ENCODE peak calls at places on chromosomes 6 and 20, in four cellular contexts. C is hepatocyte, X is GM23248, T is endothelial cell of umbilical vein. H is an unnamed sample. For H3K9me3, the result is how much of the 10 kb centered on the place peaks cover.

GRCh38 chr6:95545691-95546090 is 31.6 kb upstream of the MANEA start:
- DNase-seq in X (no peak), C (no peak), T (no peak), H (no peak)

GRCh38 chr6:40754481-40755045 is 167.4 kb upstream of the LRFN2 start:
- DNase-seq in X (no peak), T (no peak), C (no peak), H (no peak)

GRCh38 chr6:14706378-14706929 is 539.4 kb upstream of the JARID2 start:
- DNase-seq in X (peak), C (peak), T (no peak), H (no peak)

GRCh38 chr6:127950566-127951141 is 49.8 kb upstream of the THEMIS start:
- DNase-seq in X (no peak), C (no peak), T (no peak), H (no peak)

GRCh38 chr6:37099442-37099841 is 70.5 kb upstream of the PIM1 start:
- DNase-seq in C (no peak), X (peak), T (no peak), H (no peak)

GRCh38 chr6:137708481-137708880 is 158.6 kb upstream of the TNFAIP3 start:
- DNase-seq in C (no peak), T (no peak), X (no peak), H (no peak)

GRCh38 chr20:53981752-53982437 is 88.5 kb downstream of the BCAS1 start:
- DNase-seq in T (no peak), C (no peak), X (peak), H (no peak)

GRCh38 chr6:43575105-43575771 is 600 bp downstream of the XPO5 start:
- DNase-seq in X (peak), C (peak), T (peak), H (no peak)

GRCh38 chr6:150142657-150143501 is at the start of gene PPP1R14C:
- DNase-seq in C (peak), T (no peak), X (peak), H (no peak)

GRCh38 chr20:38001173-38001875 is 31.9 kb downstream of the TTI1 start:
- DNase-seq in X (peak), C (peak), T (peak), H (no peak)

GRCh38 chr20:1569417-1569861 is 11.9 kb upstream of the SIRPD start:
- DNase-seq in X (peak), C (peak), T (peak), H (no peak)

GRCh38 chr20:47296950-47297349 is 59.5 kb downstream of the ZMYND8 start:
- DNase-seq in X (peak), T (no peak), C (no peak), H (no peak)

GRCh38 chr6:33170176-33171095 is 21.8 kb downstream of the COL11A2 start:
- DNase-seq in C (no peak), X (peak), T (no peak), H (no peak)

GRCh38 chr6:134240664-134241431 is 77.1 kb downstream of the SGK1 start:
- DNase-seq in T (no peak), C (no peak), X (no peak), H (peak)

GRCh38 chr6:144466716-144467115 is 181.6 kb downstream of the UTRN start:
- DNase-seq in X (no peak), C (no peak), T (no peak), H (no peak)

GRCh38 chr6:14324042-14324441 is 206.5 kb downstream of the CD83 start:
- DNase-seq in X (peak), T (no peak), C (no peak), H (no peak)

GRCh38 chr6:134316733-134317431 is 1.0 kb downstream of the SGK1 start:
- DNase-seq in X (no peak), T (no peak), C (no peak), H (no peak)

GRCh38 chr20:20744170-20744725 is 31.8 kb upstream of the RALGAPA2 start:
- DNase-seq in X (no peak), C (no peak), T (no peak), H (no peak)

GRCh38 chr6:84504025-84504424 is 260.4 kb downstream of the TBX18 start:
- DNase-seq in X (no peak), T (no peak), C (no peak), H (no peak)

GRCh38 chr6:43838276-43839036 is 68.4 kb downstream of the VEGFA start:
- DNase-seq in T (peak), C (peak), X (peak), H (peak)

GRCh38 chr6:43016166-43016915 is 2.3 kb downstream of the KLHDC3 start:
- DNase-seq in T (no peak), X (no peak), C (no peak), H (no peak)

GRCh38 chr6:40037271-40037670 is 103.0 kb upstream of the MOCS1 start:
- DNase-seq in C (no peak), X (no peak), T (no peak), H (no peak)

GRCh38 chr20:22826306-22827230 is 208.5 kb upstream of the SSTR4 start:
- DNase-seq in T (no peak), X (no peak), C (no peak), H (no peak)

GRCh38 chr20:54156522-54156921 is 17.3 kb downstream of the CYP24A1 start:
- DNase-seq in T (no peak), X (no peak), C (no peak), H (no peak)

GRCh38 chr20:43726811-43727338 is at the start of gene GTSF1L:
- DNase-seq in X (peak), C (no peak), T (peak), H (no peak)

GRCh38 chr20:57440678-57441509 is 49.7 kb downstream of the RBM38 start:
- DNase-seq in X (peak), C (peak), T (no peak), H (no peak)

GRCh38 chr6:37779111-37779800 is 40.3 kb upstream of the ZFAND3 start:
- DNase-seq in T (no peak), C (no peak), X (peak), H (no peak)

GRCh38 chr6:165628955-165629354 is 34.1 kb downstream of the PDE10A start:
- DNase-seq in X (no peak), C (no peak), T (no peak), H (no peak)

GRCh38 chr6:170288091-170288631 is 2.7 kb downstream of the DLL1 start:
- DNase-seq in C (no peak), X (no peak), T (no peak), H (no peak)

GRCh38 chr6:29530671-29531310 is 28.7 kb downstream of the UBD start:
- DNase-seq in X (no peak), C (no peak), T (no peak), H (no peak)

GRCh38 chr6:28402197-28402596 is 2.6 kb upstream of the ZSCAN12 start:
- DNase-seq in C (no peak), T (no peak), X (no peak), H (no peak)

GRCh38 chr20:34673411-34673810 is 3.5 kb downstream of the PIGU start:
- DNase-seq in X (no peak), C (no peak), T (no peak), H (no peak)

GRCh38 chr6:134029495-134030455 is 22.6 kb downstream of the SLC2A12 start:
- DNase-seq in X (peak), C (no peak), T (peak), H (no peak)

GRCh38 chr6:125197795-125198269 is 44.3 kb downstream of the TPD52L1 start:
- DNase-seq in T (peak), C (peak), X (peak), H (no peak)

GRCh38 chr20:17822039-17822438 is 122.3 kb downstream of the BANF2 start:
- DNase-seq in C (peak), X (no peak), T (no peak), H (no peak)

GRCh38 chr6:6703720-6704422 is 115.4 kb downstream of the LY86 start:
- DNase-seq in T (no peak), X (no peak), C (no peak), H (no peak)

GRCh38 chr6:35552285-35552917 is 39.7 kb upstream of the TULP1 start:
- DNase-seq in C (peak), T (peak), X (peak), H (peak)

GRCh38 chr20:49287555-49288249 is 9.8 kb upstream of the ZNFX1 start:
- DNase-seq in T (peak), C (no peak), X (peak), H (no peak)

GRCh38 chr20:49286689-49287551 is 9.1 kb upstream of the ZNFX1 start:
- DNase-seq in T (no peak), C (peak), X (peak), H (no peak)

GRCh38 chr20:49284818-49285217 is 7.0 kb upstream of the ZNFX1 start:
- DNase-seq in T (no peak), C (no peak), X (no peak), H (no peak)

GRCh38 chr20:49285233-49285668 is 7.4 kb upstream of the ZNFX1 start:
- DNase-seq in C (no peak), T (no peak), X (no peak), H (no peak)

DNA sequence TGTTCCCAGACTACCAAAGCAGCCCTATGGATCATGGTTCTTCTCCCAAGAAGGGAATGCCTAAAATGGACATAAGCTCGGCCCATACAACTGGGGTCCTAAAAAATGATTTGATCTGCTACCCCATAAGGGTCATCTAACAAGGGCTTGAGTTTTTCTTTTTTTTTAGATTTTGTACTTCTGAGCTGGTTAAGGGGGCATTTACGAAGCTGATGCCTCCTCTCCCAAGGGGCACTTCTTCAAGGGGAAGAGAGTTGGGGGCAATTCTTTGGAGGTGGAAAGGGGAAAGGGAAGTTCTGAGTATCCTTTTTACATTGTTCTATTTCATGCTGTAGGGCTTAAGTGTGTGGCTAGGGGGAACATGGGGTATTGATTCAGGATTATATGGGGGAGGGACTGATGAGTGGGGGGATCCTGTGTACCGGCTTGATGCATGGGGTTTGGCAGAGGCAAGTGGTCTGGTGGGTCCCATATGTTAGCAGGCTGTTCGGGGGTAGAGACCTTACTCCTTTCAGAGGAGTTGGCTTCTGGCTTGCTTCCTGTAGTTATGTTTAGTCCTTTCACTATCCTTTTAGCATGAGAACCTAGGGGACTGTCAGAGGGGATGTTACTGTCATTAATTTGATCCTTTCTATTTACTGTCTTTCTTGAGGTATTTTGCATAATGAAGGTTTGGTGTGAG is 8.1 kb upstream of the ZNFX1 start:
- DNase-seq in C (no peak), T (no peak), X (no peak), H (no peak)
- H3K9me3 ChIP-seq in C (under half), T (under half), X (under half), H (half or more)

GRCh38 chr20:46031701-46032254 is 2.8 kb downstream of the SLC12A5 start:
- DNase-seq in X (peak), T (no peak), C (no peak), H (no peak)
- TF ChIP-seq EZH2 in X (no peak), T (peak), C (no peak), H (no peak)

GRCh38 chr6:1487239-1487638 is 97.9 kb downstream of the FOXF2 start:
- DNase-seq in T (no peak), X (no peak), C (no peak), H (no peak)
- H3K9me3 ChIP-seq in T (under half), X (under half), C (under half), H (under half)

DNA sequence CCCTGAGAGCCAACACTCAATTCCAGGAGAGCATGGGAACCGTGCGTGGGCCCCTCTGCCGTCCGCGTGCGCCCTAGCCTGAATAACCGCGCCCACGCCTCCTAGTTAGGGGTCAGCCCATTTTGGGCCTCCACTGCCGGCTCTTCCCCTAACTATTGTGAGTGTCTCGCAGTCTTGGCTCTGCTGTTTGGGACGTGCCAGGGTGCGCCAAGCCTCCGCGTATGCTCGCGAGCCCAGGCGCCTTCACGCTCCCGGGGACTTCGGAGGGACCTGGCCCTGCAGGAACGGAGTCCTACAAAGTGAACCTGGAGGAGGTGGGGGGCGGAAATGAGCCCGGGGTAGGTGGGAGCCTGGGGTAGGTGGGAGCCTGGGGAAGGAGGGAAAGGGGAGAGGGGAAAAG is 813 bp upstream of the GCM2 start:
- DNase-seq in T (no peak), C (peak), X (no peak), H (no peak)
- TF ChIP-seq EZH2 in T (peak), C (no peak), X (no peak), H (no peak)

DNA sequence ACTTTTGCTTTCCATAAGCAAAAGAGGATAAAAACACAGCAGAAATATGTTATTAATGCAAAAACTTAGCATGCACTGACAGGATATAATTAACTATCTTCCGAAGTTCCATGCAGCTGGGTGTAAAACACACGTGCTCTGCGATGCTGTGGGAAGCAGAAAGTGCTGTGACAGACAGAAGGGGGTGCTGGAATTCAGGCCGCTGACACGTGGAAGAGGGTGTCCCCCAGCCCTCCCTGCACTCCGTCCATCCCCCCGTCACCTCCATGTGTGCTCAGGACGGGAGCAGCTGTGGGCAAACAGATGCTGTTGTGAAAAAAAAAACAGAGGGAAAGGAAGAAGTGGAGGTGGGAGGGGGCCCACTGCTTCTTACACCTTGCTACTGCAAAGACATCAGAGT is 176.0 kb upstream of the AFDN start:
- DNase-seq in T (no peak), C (no peak), X (no peak), H (no peak)
- H3K9me3 ChIP-seq in T (under half), C (under half), X (under half), H (under half)

DNA sequence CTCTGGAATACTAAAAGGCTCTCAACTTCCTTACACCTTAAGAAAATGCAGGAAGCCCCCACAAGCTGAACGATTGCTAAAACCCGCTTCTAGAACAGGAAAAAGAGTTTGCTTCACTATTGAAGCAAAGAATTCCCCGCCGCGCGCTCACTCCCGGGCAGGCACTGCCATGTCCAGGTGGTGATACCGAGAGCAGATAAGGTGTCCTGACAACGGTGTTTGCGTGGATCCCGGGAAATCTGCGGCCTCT is 1.1 kb downstream of the RRAGD start:
- DNase-seq in C (peak), X (peak), T (no peak), H (no peak)
- TF ChIP-seq EZH2 in C (no peak), X (peak), T (no peak), H (no peak)

H was measured in DND-41.